ENCODE peak calls at places on chromosomes 12 and 14, in nine cellular contexts. G is fibroblast of mammary gland; J is CD8-positive, alpha-beta T cell; I is kidney; Q is A549; H is fibroblast of lung; U is epithelial cell of esophagus; L is endothelial cell; N is foreskin fibroblast. O is an unnamed sample.

GRCh38 chr12:69443916-69444315 is 26.3 kb upstream of the FRS2 start:
- DNase-seq in N (no peak), I (no peak), H (no peak), U (peak), G (no peak), J (no peak), Q (no peak), L (no peak), O (no peak)

GRCh38 chr14:57293851-57294837 is 25.4 kb downstream of the AP5M1 start:
- DNase-seq in H (peak), L (no peak), J (no peak), G (peak), I (no peak), Q (no peak), N (no peak), U (no peak), O (peak)

GRCh38 chr12:105453306-105453705 is 122.8 kb downstream of the C12orf75 start:
- DNase-seq in J (no peak), U (no peak), N (peak), H (no peak), I (no peak), Q (no peak), L (no peak), G (peak), O (no peak)

GRCh38 chr14:94659953-94660946 is 48.1 kb downstream of the SERPINA3 start:
- DNase-seq in U (no peak), I (no peak), Q (no peak), J (no peak), N (no peak), H (no peak), G (peak), L (no peak), O (no peak)

GRCh38 chr14:56874375-56874774 is 64.1 kb upstream of the OTX2 start:
- DNase-seq in N (no peak), L (peak), J (no peak), U (peak), Q (peak), G (peak), H (no peak), I (no peak), O (no peak)

GRCh38 chr12:69657376-69658137 is 41.5 kb downstream of the BEST3 start:
- DNase-seq in I (peak), G (peak), U (no peak), Q (peak), J (no peak), N (no peak), L (no peak), H (peak), O (peak)

GRCh38 chr12:76037130-76038105 is 5.8 kb upstream of the PHLDA1 start:
- DNase-seq in N (peak), I (no peak), G (peak), U (peak), Q (peak), L (peak), H (peak), J (no peak), O (peak)

GRCh38 chr12:46473634-46474201 is 101.1 kb upstream of the SLC38A2 start:
- DNase-seq in Q (peak), G (peak), U (peak), J (no peak), I (peak), N (peak), H (peak), L (no peak), O (peak)

DNA sequence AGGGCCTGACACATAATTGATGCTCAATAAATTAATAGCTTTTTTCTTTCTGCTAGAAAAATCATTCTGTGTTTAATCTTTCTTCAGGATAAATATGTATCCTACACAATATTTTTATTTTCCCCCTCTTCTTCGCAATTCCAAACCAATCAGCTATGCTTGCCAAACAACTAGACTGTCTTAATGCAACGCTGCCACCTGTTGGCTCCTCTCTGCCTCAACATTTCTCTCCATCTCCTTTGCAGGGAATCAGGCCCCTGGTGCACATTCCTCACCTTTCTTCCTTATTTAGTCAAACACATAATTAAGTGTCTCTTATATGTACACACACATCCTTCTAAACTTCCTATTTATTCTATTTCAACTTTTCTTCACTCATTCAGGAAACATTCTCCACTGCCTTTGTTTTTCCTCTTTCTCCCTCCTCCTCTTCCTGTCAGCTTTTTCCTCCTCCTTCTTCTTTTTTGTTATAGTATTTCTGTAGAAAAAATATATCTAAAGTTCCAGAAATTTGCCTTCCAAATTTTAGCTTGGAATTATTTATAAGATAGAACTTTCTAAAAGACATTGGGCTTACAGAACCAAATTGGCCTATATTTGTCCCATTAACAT is 406.0 kb downstream of the PRKD1 start:
- DNase-seq in Q (no peak), I (no peak), N (no peak), G (peak), H (no peak), J (no peak), L (peak), U (peak), O (peak)
- TF ChIP-seq CTCF in Q (no peak), I (no peak), N (peak), G (peak), H (peak), J (no peak), L (peak), U (peak), O (peak)

DNA sequence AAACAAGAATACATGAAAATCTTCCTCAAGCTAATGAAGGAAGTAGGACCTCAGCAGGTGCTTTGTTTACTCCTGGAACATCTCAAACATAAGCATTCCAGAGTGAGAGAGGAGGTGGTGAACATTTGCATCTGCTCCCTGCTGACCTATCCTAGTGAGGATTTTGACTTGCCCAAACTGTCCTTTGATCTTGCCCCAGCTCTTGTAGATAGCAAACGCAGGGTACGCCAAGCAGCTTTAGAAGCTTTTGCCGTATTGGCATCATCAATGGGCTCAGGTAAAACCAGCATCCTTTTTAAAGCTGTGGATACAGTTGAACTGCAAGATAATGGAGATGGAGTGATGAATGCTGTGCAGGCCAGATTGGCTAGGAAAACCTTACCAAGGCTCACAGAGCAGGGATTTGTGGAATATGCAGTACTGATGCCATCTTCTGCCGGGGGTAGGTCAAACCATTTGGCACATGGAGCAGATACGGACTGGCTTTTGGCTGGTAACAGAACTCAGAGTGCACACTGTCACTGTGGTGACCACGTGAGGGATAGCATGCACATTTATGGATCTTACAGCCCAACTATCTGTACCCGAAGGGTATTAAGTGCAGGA is 1.9 kb downstream of the TOGARAM1 start:
- DNase-seq in N (no peak), G (peak), Q (peak), J (no peak), U (peak), H (peak), I (no peak), L (no peak), O (peak)
- TF ChIP-seq CTCF in N (no peak), G (no peak), Q (no peak), J (no peak), U (no peak), H (no peak), I (no peak), L (no peak), O (no peak)

GRCh38 chr12:58815235-58815634 is 105.1 kb downstream of the LRIG3 start:
- DNase-seq in H (no peak), J (no peak), I (no peak), L (no peak), N (no peak), G (no peak), U (no peak), Q (no peak), O (no peak)

GRCh38 chr12:58814036-58814435 is 106.3 kb downstream of the LRIG3 start:
- DNase-seq in G (no peak), L (no peak), J (no peak), U (no peak), H (no peak), N (peak), Q (no peak), I (no peak), O (no peak)

GRCh38 chr12:58819945-58820344 is 100.4 kb downstream of the LRIG3 start:
- DNase-seq in G (peak), J (no peak), Q (no peak), H (no peak), L (no peak), I (no peak), N (no peak), U (no peak), O (no peak)

GRCh38 chr12:58818546-58818945 is 101.8 kb downstream of the LRIG3 start:
- DNase-seq in H (peak), I (no peak), L (no peak), N (peak), U (peak), J (no peak), G (peak), Q (no peak), O (peak)

DNA sequence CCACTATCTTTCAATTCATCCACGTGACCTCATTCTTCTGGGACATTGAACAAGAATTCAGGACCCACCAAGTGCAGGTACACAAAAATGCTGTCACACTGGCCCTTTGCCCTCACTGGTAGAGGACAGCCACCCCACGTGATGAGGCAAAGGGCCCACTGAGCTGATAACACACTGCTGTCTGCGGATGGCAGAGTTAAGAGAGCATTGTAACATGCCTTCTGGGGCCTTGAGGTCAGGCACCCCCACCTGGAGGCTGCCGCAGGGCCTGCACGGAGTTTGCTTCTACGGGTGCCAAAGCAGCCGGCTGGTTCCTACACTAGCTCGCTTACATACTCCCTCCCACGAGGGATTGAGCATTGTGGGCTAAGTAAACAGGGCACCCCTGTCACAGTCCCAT is 101.0 kb downstream of the LRIG3 start:
- DNase-seq in L (no peak), G (no peak), J (no peak), H (no peak), N (no peak), U (no peak), I (no peak), Q (no peak), O (no peak)
- TF ChIP-seq CTCF in L (no peak), G (no peak), J (no peak), H (no peak), N (no peak), U (no peak), I (no peak), Q (no peak), O (no peak)

GRCh38 chr12:121135320-121135719 is 2.6 kb downstream of the P2RX7 start:
- DNase-seq in L (no peak), I (no peak), H (no peak), J (no peak), N (no peak), Q (no peak), U (no peak), G (no peak), O (no peak)

GRCh38 chr12:121131941-121132341 is 735 bp upstream of the P2RX7 start:
- DNase-seq in L (no peak), Q (no peak), N (no peak), I (no peak), G (no peak), U (no peak), H (no peak), J (no peak), O (no peak)

GRCh38 chr12:121130866-121131373 is 1.8 kb upstream of the P2RX7 start:
- DNase-seq in N (no peak), L (no peak), Q (no peak), I (no peak), J (no peak), G (no peak), H (no peak), U (no peak), O (no peak)

GRCh38 chr12:121133838-121134237 is 1.2 kb downstream of the P2RX7 start:
- DNase-seq in G (no peak), H (no peak), N (no peak), U (no peak), L (no peak), I (no peak), J (no peak), Q (no peak), O (no peak)

DNA sequence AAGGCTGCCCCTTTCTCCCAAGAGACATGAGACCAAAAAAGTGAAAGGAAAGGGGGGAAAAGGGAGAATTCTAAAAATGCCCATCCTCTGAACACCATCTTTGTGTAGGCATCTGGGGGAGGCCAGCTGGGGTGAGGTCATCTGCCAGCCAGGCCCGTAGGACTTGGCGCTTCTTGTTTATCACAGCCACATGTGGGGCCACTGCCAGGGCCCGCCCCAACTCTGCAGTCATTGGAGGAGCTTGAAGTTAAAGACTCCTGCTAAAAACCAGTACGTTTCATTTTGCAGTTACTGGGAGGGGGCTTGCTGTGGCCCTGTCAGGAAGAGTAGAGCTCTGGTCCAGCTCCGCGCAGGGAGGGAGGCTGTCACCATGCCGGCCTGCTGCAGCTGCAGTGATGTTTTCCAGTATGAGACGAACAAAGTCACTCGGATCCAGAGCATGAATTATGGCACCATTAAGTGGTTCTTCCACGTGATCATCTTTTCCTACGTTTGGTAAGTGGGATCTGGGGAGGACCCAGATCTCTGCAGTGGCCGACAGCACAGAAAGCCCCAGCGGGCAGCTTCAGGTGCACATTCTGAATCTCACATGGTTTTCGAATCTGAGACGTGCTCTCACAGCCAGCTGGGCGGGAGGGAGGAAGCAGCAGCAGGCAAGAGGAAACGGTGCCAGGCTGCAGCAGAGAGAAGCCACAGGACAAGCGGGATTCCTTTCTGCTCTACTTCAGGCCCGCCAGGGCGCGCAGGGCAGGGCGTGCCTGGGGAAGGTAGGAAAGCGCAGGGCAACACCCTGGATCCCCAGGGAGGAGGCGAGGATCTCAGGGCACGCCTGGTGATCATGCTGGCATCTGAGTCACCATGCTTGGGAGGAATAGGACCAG is at the start of gene P2RX7:
- DNase-seq in G (peak), L (peak), U (peak), N (peak), J (no peak), H (peak), Q (peak), I (peak), O (peak)
- TF ChIP-seq CTCF in G (no peak), L (no peak), U (peak), N (no peak), J (no peak), H (no peak), Q (no peak), I (no peak), O (peak)

GRCh38 chr14:103512701-103513611 is 9.7 kb downstream of the CKB start:
- DNase-seq in H (peak), J (no peak), N (peak), I (peak), U (peak), L (no peak), Q (no peak), G (peak), O (peak)
- TF ChIP-seq CTCF in H (no peak), J (no peak), N (no peak), I (no peak), U (no peak), L (no peak), Q (no peak), G (no peak), O (no peak)

DNA sequence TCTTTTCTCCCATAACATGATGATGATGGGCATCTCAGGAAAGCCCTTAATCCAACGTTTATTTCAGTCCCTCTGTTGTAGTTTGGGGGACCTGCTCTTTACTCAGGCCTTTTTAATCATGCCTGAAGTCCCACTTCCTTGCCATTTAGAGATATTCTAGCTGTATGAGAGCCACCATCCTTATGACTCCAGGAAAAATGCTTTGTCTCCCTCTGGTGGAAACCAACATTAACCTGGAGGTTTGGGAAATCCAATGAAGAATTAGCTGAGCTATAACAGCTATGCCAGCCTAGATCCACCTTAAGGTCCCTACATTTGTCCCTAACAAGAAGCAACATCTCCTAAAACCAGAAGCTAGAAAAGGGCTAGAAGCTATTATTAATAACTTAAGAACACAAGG is 1399.1 kb downstream of the LRFN5 start:
- DNase-seq in J (no peak), Q (no peak), N (no peak), U (peak), I (no peak), G (peak), L (no peak), H (peak), O (peak)
- TF ChIP-seq CTCF in J (no peak), Q (no peak), N (no peak), U (no peak), I (no peak), G (peak), L (no peak), H (peak), O (no peak)